ENCODE peak calls at places on chromosome 3, in eight cellular contexts. N is A549, K is sigmoid colon, T is ovary, C is transverse colon, O is HepG2, H is K562, B is esophagus muscularis mucosa. Q is an unnamed sample.

GRCh38 chr3:468172-468571 is 271.6 kb downstream of the CHL1 start:
- DNase-seq in N (no peak), K (no peak), T (no peak), C (no peak), O (no peak), H (peak; percentile 22), B (no peak), Q (no peak)

GRCh38 chr3:136114421-136114820 is 81.7 kb downstream of the MSL2 start:
- DNase-seq in N (no peak), K (no peak), T (no peak), C (no peak), O (peak; percentile 46), H (no peak), B (no peak), Q (no peak)

GRCh38 chr3:148269816-148270215 is 427.9 kb upstream of the AGTR1 start:
- DNase-seq in N (no peak), K (no peak), T (no peak), C (no peak), O (peak; percentile 5), H (no peak), B (no peak), Q (no peak)

GRCh38 chr3:36876181-36876936 is 68.5 kb downstream of the TRANK1 start:
- DNase-seq in N (no peak), K (no peak), T (no peak), C (no peak), O (no peak), H (peak; percentile 43), B (no peak), Q (no peak)

GRCh38 chr3:143171141-143171651 is 51.6 kb downstream of the CHST2 start:
- DNase-seq in N (no peak), K (no peak), T (no peak), C (no peak), O (no peak), H (no peak), B (no peak), Q (no peak)

GRCh38 chr3:109532257-109533216 is 195.2 kb upstream of the DPPA4 start:
- DNase-seq in N (no peak), K (no peak), T (no peak), C (peak; percentile 39), O (peak; percentile 35), H (no peak), B (no peak), Q (no peak)

GRCh38 chr3:133691410-133692107 is 29.8 kb upstream of the TOPBP1 start:
- DNase-seq in N (no peak), K (no peak), T (no peak), C (no peak), O (no peak), H (no peak), B (no peak), Q (no peak)

GRCh38 chr3:58356054-58356453 is 23.4 kb downstream of the PXK start:
- DNase-seq in N (no peak), K (no peak), T (no peak), C (peak; percentile 13), O (no peak), H (no peak), B (no peak), Q (no peak)

GRCh38 chr3:194101592-194102432 is 34.1 kb upstream of the HES1 start:
- DNase-seq in N (no peak), K (no peak), T (no peak), C (peak; percentile 48), O (peak; percentile 90), H (no peak), B (no peak), Q (no peak)

GRCh38 chr3:194102436-194102835 is 33.5 kb upstream of the HES1 start:
- DNase-seq in N (no peak), K (no peak), T (no peak), C (no peak), O (no peak), H (no peak), B (no peak), Q (no peak)

GRCh38 chr3:194105292-194105691 is 30.7 kb upstream of the HES1 start:
- DNase-seq in N (no peak), K (no peak), T (no peak), C (no peak), O (no peak), H (no peak), B (no peak), Q (no peak)

GRCh38 chr3:194104041-194104751 is 31.8 kb upstream of the HES1 start:
- DNase-seq in N (no peak), K (no peak), T (no peak), C (no peak), O (no peak), H (no peak), B (no peak), Q (no peak)

DNA sequence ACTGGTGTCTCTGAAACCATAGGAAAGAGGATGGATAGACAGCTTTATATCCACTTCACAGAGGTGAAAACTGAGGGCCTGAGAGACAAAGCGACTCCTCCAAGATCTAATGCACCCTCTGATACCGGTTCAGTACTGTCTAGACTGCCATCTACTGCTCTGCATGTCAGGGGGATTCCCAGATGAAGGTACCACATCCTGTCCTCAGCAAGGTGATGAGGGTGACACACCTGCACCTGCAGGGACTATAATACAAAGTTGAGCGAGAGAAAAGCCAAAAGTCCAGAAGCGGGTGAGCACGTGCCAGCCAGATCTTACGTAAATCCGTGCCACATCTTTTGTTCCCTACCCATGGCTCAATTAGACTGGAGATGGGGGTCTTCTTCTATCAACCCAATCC is 32.5 kb upstream of the HES1 start:
- DNase-seq in N (no peak), K (no peak), T (no peak), C (no peak), O (no peak), H (no peak), B (no peak), Q (no peak)
- TF ChIP-seq EP300 in N (no peak), K (no peak), T (no peak), C (no peak), O (no peak), H (no peak), B (no peak), Q (no peak)

GRCh38 chr3:142056656-142057330 is 92.6 kb downstream of the TFDP2 start:
- DNase-seq in N (no peak), K (no peak), T (no peak), C (no peak), O (no peak), H (peak; percentile 32), B (no peak), Q (no peak)
- H3K27ac ChIP-seq in N (no peak overlapping the region), K (no peak overlapping the region), T (no peak overlapping the region), C (no peak overlapping the region), O (no peak overlapping the region), H (no peak overlapping the region), B (no peak overlapping the region), Q (no peak overlapping the region)

DNA sequence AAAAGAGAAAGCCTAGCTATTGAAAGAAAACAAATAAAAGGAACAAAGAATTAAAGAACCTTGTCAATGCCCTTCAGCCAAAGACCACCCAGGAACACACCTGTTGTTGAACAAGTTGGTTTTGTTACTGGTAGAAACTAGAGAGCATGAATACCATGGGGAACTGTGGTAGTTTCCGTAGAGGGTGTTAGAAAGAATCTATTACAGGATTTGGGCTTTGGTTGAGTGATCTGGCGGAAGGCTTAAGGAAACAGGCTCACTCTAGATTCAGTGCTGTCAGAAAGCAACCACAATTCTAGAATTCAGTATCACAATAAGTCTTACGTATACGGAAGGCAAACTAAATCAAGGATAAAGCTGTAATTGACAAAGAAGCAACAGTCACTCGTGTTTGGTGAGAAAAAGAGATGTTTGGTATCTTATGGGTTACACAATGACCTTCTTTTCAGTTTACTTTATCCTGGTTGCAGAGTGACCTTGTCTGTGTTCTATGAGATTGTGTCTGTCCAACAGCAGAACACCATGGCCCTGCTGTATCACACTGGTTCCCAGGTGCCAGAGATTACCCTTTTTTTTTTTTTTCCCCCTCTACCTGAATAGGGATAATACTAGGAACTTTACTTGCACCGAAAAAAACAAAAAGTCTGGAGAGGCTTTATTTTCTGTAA is 265.9 kb downstream of the SHQ1 start:
- DNase-seq in N (no peak), K (no peak), T (no peak), C (no peak), O (peak; percentile 79), H (no peak), B (no peak), Q (no peak)
- TF ChIP-seq EP300 in N (no peak), K (no peak), T (no peak), C (no peak), O (no peak), H (no peak), B (no peak), Q (no peak)

DNA sequence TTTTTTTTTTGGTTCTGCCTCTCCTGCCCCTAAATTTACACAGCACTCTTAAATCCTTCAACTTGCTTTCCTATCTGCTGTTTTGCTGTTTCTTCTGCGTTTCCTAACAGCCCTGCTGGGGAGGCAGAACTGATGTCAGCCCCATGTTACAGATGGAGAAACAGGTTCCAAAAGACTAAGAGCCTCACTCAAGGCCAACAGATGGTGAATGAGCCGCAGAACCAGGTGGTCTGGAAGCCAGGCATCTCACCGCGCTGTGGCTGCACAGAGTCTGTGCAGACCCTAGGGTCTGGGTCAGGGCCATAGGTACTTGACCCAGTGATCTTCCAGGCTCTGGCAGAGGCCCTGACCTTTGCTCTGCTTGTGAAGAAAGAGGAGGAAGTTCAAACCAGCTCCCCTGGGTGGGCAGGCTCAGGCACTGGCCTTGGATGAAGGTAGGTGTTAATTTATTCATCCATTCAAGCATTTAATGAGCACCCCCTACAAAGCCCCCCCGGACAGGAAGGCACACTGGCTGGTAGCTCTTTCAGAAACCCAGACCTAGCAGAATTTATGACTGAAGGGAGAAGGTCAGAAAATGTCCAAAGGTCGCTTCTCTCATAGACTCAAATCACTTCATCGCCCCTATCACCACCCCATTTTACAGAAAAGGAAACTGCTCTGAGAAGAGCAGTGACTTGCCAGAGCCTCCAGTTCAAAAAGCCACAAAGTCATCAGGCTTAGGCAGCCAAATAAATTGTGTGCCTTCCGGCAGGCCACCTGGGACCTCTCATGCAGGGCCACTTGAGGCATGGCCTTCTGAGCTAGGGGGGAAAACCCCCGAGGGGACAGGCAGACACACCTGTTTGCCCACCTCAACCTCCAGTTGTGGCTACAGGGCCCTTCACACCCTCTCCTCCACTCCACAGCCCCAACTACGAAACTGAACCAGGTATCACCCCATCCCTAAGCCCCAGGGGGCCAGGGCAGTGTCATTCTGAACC is 2.7 kb downstream of the CHDH start:
- DNase-seq in N (no peak), K (no peak), T (no peak), C (no peak), O (no peak), H (no peak), B (no peak), Q (no peak)
- H3K27ac ChIP-seq in N (no peak overlapping the region), K (no peak overlapping the region), T (no peak overlapping the region), C (peak overlapping the region; percentile 87), O (peak overlapping the region; percentile 98), H (no peak overlapping the region), B (no peak overlapping the region), Q (peak overlapping the region; percentile 75)

GRCh38 chr3:157103860-157104259 is 56.1 kb downstream of the CCNL1 start:
- DNase-seq in N (no peak), K (no peak), T (no peak), C (no peak), O (peak; percentile 43), H (no peak), B (no peak), Q (no peak)

GRCh38 chr3:157103280-157103679 is 56.7 kb downstream of the CCNL1 start:
- DNase-seq in N (no peak), K (no peak), T (no peak), C (no peak), O (no peak), H (no peak), B (no peak), Q (no peak)

GRCh38 chr3:157107037-157107436 is 52.9 kb downstream of the CCNL1 start:
- DNase-seq in N (no peak), K (no peak), T (no peak), C (no peak), O (no peak), H (no peak), B (no peak), Q (no peak)

GRCh38 chr3:157104521-157104920 is 55.4 kb downstream of the CCNL1 start:
- DNase-seq in N (no peak), K (peak; percentile 79), T (no peak), C (no peak), O (no peak), H (no peak), B (no peak), Q (no peak)

GRCh38 chr3:157104928-157105652 is 54.9 kb downstream of the CCNL1 start:
- DNase-seq in N (no peak), K (no peak), T (no peak), C (peak; percentile 33), O (no peak), H (peak; percentile 40), B (no peak), Q (no peak)
- TF ChIP-seq EP300 in N (no peak), K (no peak), T (no peak), C (no peak), O (no peak), H (no peak), B (no peak), Q (no peak)

Q was measured in tibial nerve.